ENCODE peak calls at places on chromosomes 4 and X, in five cellular contexts. One of them, this sample, is unnamed.

GRCh38 chr4:122903766-122904165 is 18.6 kb downstream of the NUDT6 start:
- DNase-seq in endodermal cell: peak
- DNase-seq in IMR-90: no peak
- DNase-seq in lower lobe of right lung: no peak
- DNase-seq in heart left ventricle: no peak
- DNase-seq in this sample: no peak

GRCh38 chrX:55451990-55452824 is at the start of gene MAGEH1:
- DNase-seq in IMR-90: peak
- DNase-seq in endodermal cell: peak
- DNase-seq in lower lobe of right lung: peak
- DNase-seq in heart left ventricle: peak
- DNase-seq in this sample: peak

GRCh38 chr4:83591730-83592129 is 55.8 kb downstream of the GPAT3 start:
- DNase-seq in heart left ventricle: no peak
- DNase-seq in IMR-90: no peak
- DNase-seq in endodermal cell: no peak
- DNase-seq in lower lobe of right lung: no peak
- DNase-seq in this sample: no peak

GRCh38 chrX:44954562-44954961 is 81.6 kb downstream of the KDM6A start:
- DNase-seq in heart left ventricle: no peak
- DNase-seq in endodermal cell: no peak
- DNase-seq in IMR-90: no peak
- DNase-seq in lower lobe of right lung: no peak
- DNase-seq in this sample: no peak

GRCh38 chr4:78768447-78769177 is 7.5 kb upstream of the BMP2K start:
- DNase-seq in lower lobe of right lung: no peak
- DNase-seq in heart left ventricle: no peak
- DNase-seq in IMR-90: peak
- DNase-seq in endodermal cell: no peak
- DNase-seq in this sample: peak

GRCh38 chr4:181701219-181701618 is 542.0 kb upstream of the TENM3 start:
- DNase-seq in lower lobe of right lung: no peak
- DNase-seq in heart left ventricle: no peak
- DNase-seq in IMR-90: peak
- DNase-seq in endodermal cell: no peak
- DNase-seq in this sample: no peak

GRCh38 chrX:112668476-112669404 is 11.0 kb downstream of the LHFPL1 start:
- DNase-seq in IMR-90: no peak
- DNase-seq in endodermal cell: peak
- DNase-seq in heart left ventricle: no peak
- DNase-seq in lower lobe of right lung: no peak
- DNase-seq in this sample: no peak

GRCh38 chr4:2962099-2962455 is 1.1 kb downstream of the NOP14 start:
- DNase-seq in IMR-90: no peak
- DNase-seq in heart left ventricle: no peak
- DNase-seq in lower lobe of right lung: no peak
- DNase-seq in endodermal cell: no peak
- DNase-seq in this sample: no peak

GRCh38 chr4:75990129-75990528 is 616 bp downstream of the SDAD1 start:
- DNase-seq in endodermal cell: no peak
- DNase-seq in heart left ventricle: no peak
- DNase-seq in IMR-90: peak
- DNase-seq in lower lobe of right lung: no peak
- DNase-seq in this sample: peak

GRCh38 chr4:47942420-47942819 is 28.0 kb upstream of the NFXL1 start:
- DNase-seq in lower lobe of right lung: no peak
- DNase-seq in heart left ventricle: no peak
- DNase-seq in endodermal cell: peak
- DNase-seq in IMR-90: no peak
- DNase-seq in this sample: no peak

GRCh38 chrX:95076449-95076848 is 1402.4 kb downstream of the FAM133A start:
- DNase-seq in lower lobe of right lung: no peak
- DNase-seq in heart left ventricle: no peak
- DNase-seq in endodermal cell: peak
- DNase-seq in IMR-90: peak
- DNase-seq in this sample: no peak

GRCh38 chr4:32073542-32073941 is 1353.4 kb downstream of the PCDH7 start:
- DNase-seq in lower lobe of right lung: no peak
- DNase-seq in heart left ventricle: no peak
- DNase-seq in endodermal cell: no peak
- DNase-seq in IMR-90: no peak
- DNase-seq in this sample: peak

GRCh38 chr4:89482248-89482647 is 174.6 kb upstream of the GPRIN3 start:
- DNase-seq in IMR-90: peak
- DNase-seq in endodermal cell: peak
- DNase-seq in lower lobe of right lung: no peak
- DNase-seq in heart left ventricle: no peak
- DNase-seq in this sample: peak

GRCh38 chr4:5051210-5051691 is at the start of gene STK32B:
- DNase-seq in IMR-90: peak
- DNase-seq in heart left ventricle: peak
- DNase-seq in endodermal cell: peak
- DNase-seq in lower lobe of right lung: peak
- DNase-seq in this sample: peak

GRCh38 chr4:1393866-1394265 is 12.4 kb downstream of the NKX1-1 start:
- DNase-seq in IMR-90: no peak
- DNase-seq in heart left ventricle: no peak
- DNase-seq in lower lobe of right lung: peak
- DNase-seq in endodermal cell: peak
- DNase-seq in this sample: no peak

GRCh38 chr4:47071863-47072441 is 40.6 kb downstream of the GABRB1 start:
- DNase-seq in heart left ventricle: no peak
- DNase-seq in IMR-90: peak
- DNase-seq in endodermal cell: no peak
- DNase-seq in lower lobe of right lung: no peak
- DNase-seq in this sample: peak

GRCh38 chr4:128424524-128425195 is 137.0 kb upstream of the PGRMC2 start:
- DNase-seq in IMR-90: peak
- DNase-seq in heart left ventricle: no peak
- DNase-seq in endodermal cell: no peak
- DNase-seq in lower lobe of right lung: no peak
- DNase-seq in this sample: no peak

GRCh38 chr4:1055721-1056590 is 44.5 kb downstream of the FGFRL1 start:
- DNase-seq in endodermal cell: peak
- DNase-seq in lower lobe of right lung: no peak
- DNase-seq in heart left ventricle: no peak
- DNase-seq in IMR-90: peak
- DNase-seq in this sample: no peak

GRCh38 chrX:111170017-111170416 is 74.0 kb downstream of the PAK3 start:
- DNase-seq in lower lobe of right lung: no peak
- DNase-seq in IMR-90: peak
- DNase-seq in heart left ventricle: no peak
- DNase-seq in endodermal cell: no peak
- DNase-seq in this sample: no peak

GRCh38 chr4:176259330-176260090 is 9.5 kb downstream of the ASB5 start:
- DNase-seq in endodermal cell: no peak
- DNase-seq in IMR-90: peak
- DNase-seq in lower lobe of right lung: no peak
- DNase-seq in heart left ventricle: no peak
- DNase-seq in this sample: peak

GRCh38 chrX:151596282-151596681 is 32.8 kb downstream of the PASD1 start:
- DNase-seq in lower lobe of right lung: no peak
- DNase-seq in IMR-90: no peak
- DNase-seq in endodermal cell: no peak
- DNase-seq in heart left ventricle: no peak
- DNase-seq in this sample: no peak

GRCh38 chrX:54064564-54064963 is 20.3 kb upstream of the PHF8 start:
- DNase-seq in heart left ventricle: no peak
- DNase-seq in IMR-90: no peak
- DNase-seq in endodermal cell: no peak
- DNase-seq in lower lobe of right lung: no peak
- DNase-seq in this sample: no peak

GRCh38 chrX:131332331-131332730 is 43.2 kb upstream of the IGSF1 start:
- DNase-seq in heart left ventricle: no peak
- DNase-seq in lower lobe of right lung: no peak
- DNase-seq in IMR-90: no peak
- DNase-seq in endodermal cell: no peak
- DNase-seq in this sample: no peak

GRCh38 chr4:116122131-116122530 is 963.2 kb downstream of the TRAM1L1 start:
- DNase-seq in IMR-90: no peak
- DNase-seq in heart left ventricle: no peak
- DNase-seq in endodermal cell: no peak
- DNase-seq in lower lobe of right lung: no peak
- DNase-seq in this sample: peak

GRCh38 chr4:25209702-25210101 is 24.1 kb upstream of the PI4K2B start:
- DNase-seq in heart left ventricle: no peak
- DNase-seq in IMR-90: no peak
- DNase-seq in lower lobe of right lung: no peak
- DNase-seq in endodermal cell: no peak
- DNase-seq in this sample: no peak

GRCh38 chr4:166535865-166536264 is 662.8 kb downstream of the TLL1 start:
- DNase-seq in IMR-90: no peak
- DNase-seq in heart left ventricle: no peak
- DNase-seq in lower lobe of right lung: no peak
- DNase-seq in endodermal cell: no peak
- DNase-seq in this sample: no peak

GRCh38 chr4:134216436-134216835 is 14.8 kb upstream of the PABPC4L start:
- DNase-seq in IMR-90: peak
- DNase-seq in lower lobe of right lung: no peak
- DNase-seq in heart left ventricle: no peak
- DNase-seq in endodermal cell: no peak
- DNase-seq in this sample: no peak

GRCh38 chr4:107292979-107293378 is 256.9 kb upstream of the DKK2 start:
- DNase-seq in IMR-90: no peak
- DNase-seq in endodermal cell: no peak
- DNase-seq in lower lobe of right lung: no peak
- DNase-seq in heart left ventricle: no peak
- DNase-seq in this sample: no peak

GRCh38 chrX:71301195-71301924 is at the start of gene ITGB1BP2:
- DNase-seq in IMR-90: peak
- DNase-seq in endodermal cell: no peak
- DNase-seq in lower lobe of right lung: no peak
- DNase-seq in heart left ventricle: peak
- DNase-seq in this sample: no peak

GRCh38 chr4:57504139-57504538 is 394.0 kb upstream of the IGFBP7 start:
- DNase-seq in IMR-90: no peak
- DNase-seq in heart left ventricle: no peak
- DNase-seq in endodermal cell: no peak
- DNase-seq in lower lobe of right lung: no peak
- DNase-seq in this sample: no peak

GRCh38 chrX:15129412-15129811 is 140.5 kb downstream of the ASB9 start:
- DNase-seq in heart left ventricle: no peak
- DNase-seq in IMR-90: no peak
- DNase-seq in endodermal cell: no peak
- DNase-seq in lower lobe of right lung: no peak
- DNase-seq in this sample: no peak

GRCh38 chr4:7266525-7267292 is 74.4 kb downstream of the SORCS2 start:
- DNase-seq in lower lobe of right lung: no peak
- DNase-seq in heart left ventricle: no peak
- DNase-seq in endodermal cell: peak
- DNase-seq in IMR-90: peak
- DNase-seq in this sample: peak

GRCh38 chr4:141099326-141099725 is 33.9 kb downstream of the RNF150 start:
- DNase-seq in endodermal cell: no peak
- DNase-seq in heart left ventricle: no peak
- DNase-seq in lower lobe of right lung: no peak
- DNase-seq in IMR-90: peak
- DNase-seq in this sample: no peak

GRCh38 chr4:67327245-67327860 is 217.9 kb downstream of the CENPC start:
- DNase-seq in endodermal cell: peak
- DNase-seq in lower lobe of right lung: no peak
- DNase-seq in IMR-90: peak
- DNase-seq in heart left ventricle: peak
- DNase-seq in this sample: peak

GRCh38 chr4:106868381-106869035 is 167.6 kb downstream of the DKK2 start:
- DNase-seq in heart left ventricle: no peak
- DNase-seq in IMR-90: no peak
- DNase-seq in lower lobe of right lung: no peak
- DNase-seq in endodermal cell: no peak
- DNase-seq in this sample: peak

GRCh38 chrX:130741151-130741550 is 161.9 kb downstream of the ENOX2 start:
- DNase-seq in endodermal cell: no peak
- DNase-seq in IMR-90: no peak
- DNase-seq in lower lobe of right lung: no peak
- DNase-seq in heart left ventricle: no peak
- DNase-seq in this sample: no peak

GRCh38 chr4:185591679-185592141 is 56.4 kb upstream of the PDLIM3 start:
- DNase-seq in endodermal cell: no peak
- DNase-seq in lower lobe of right lung: no peak
- DNase-seq in heart left ventricle: no peak
- DNase-seq in IMR-90: peak
- DNase-seq in this sample: no peak

GRCh38 chr4:94171616-94172015 is 36.0 kb upstream of the SMARCAD1 start:
- DNase-seq in lower lobe of right lung: no peak
- DNase-seq in heart left ventricle: no peak
- DNase-seq in IMR-90: no peak
- DNase-seq in endodermal cell: no peak
- DNase-seq in this sample: no peak
- TF ChIP-seq CTCF in lower lobe of right lung: no peak
- TF ChIP-seq CTCF in heart left ventricle: no peak
- TF ChIP-seq CTCF in IMR-90: peak
- TF ChIP-seq CTCF in endodermal cell: peak
- TF ChIP-seq CTCF in this sample: no peak

DNA sequence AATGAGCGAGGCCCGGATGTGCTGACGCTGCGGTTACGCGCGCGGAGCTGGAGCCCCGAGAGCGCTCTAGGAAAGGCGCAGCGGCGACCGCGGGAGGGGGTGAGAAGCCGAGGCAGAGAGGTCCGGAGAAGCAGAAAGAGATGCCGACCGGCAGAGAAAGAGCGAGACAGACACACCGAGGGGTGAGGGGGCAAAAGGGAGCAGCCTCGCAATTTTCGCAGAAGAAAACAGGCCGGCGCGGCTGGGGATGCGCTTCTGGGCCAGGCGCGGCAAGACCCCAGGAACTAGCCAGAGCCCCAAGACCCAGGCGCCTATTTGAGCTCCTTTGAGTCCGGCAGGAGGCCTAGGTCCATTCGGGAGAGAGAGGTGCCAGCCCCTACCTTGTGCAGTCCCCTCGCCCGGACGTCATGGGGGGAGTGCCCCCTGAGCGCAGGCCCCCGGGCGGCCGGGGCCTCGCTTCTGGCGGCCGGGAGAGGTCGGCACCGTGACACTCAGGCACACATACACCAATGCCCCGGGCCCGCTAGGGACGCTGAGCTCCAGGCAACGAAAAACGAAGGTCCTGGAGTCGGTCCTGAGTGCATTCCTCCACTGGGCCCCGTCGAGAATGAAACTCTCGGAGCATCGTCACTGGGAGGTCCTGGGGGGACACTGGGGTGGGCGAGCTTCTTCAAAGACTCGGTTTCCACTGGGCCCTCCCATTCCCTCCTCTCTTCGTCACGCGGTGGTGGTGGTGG is 13.3 kb downstream of the HMX1 start:
- DNase-seq in heart left ventricle: no peak
- DNase-seq in endodermal cell: peak
- DNase-seq in IMR-90: no peak
- DNase-seq in lower lobe of right lung: no peak
- DNase-seq in this sample: no peak
- H3K27ac ChIP-seq in heart left ventricle: no peak
- H3K27ac ChIP-seq in endodermal cell: no peak
- H3K27ac ChIP-seq in IMR-90: no peak
- H3K27ac ChIP-seq in lower lobe of right lung: no peak
- H3K27ac ChIP-seq in this sample: no peak

GRCh38 chrX:11558972-11559371 is 106.7 kb downstream of the ARHGAP6 start:
- DNase-seq in endodermal cell: peak
- DNase-seq in heart left ventricle: no peak
- DNase-seq in lower lobe of right lung: peak
- DNase-seq in IMR-90: no peak
- DNase-seq in this sample: peak
- TF ChIP-seq CTCF in endodermal cell: peak
- TF ChIP-seq CTCF in heart left ventricle: no peak
- TF ChIP-seq CTCF in lower lobe of right lung: peak
- TF ChIP-seq CTCF in IMR-90: peak
- TF ChIP-seq CTCF in this sample: no peak

GRCh38 chr4:153468587-153468986 is 2.4 kb downstream of the TMEM131L start:
- DNase-seq in endodermal cell: no peak
- DNase-seq in IMR-90: no peak
- DNase-seq in heart left ventricle: no peak
- DNase-seq in lower lobe of right lung: no peak
- DNase-seq in this sample: no peak
- H3K27ac ChIP-seq in endodermal cell: no peak
- H3K27ac ChIP-seq in IMR-90: no peak
- H3K27ac ChIP-seq in heart left ventricle: no peak
- H3K27ac ChIP-seq in lower lobe of right lung: no peak
- H3K27ac ChIP-seq in this sample: no peak